ENCODE peak calls at places on chromosomes 4 and X, in eight cellular contexts. K is germinal center; J is kidney glomerular epithelial cell; M is CD4-positive, CD25-positive, alpha-beta regulatory T cell; H is T-helper 9 cell; Z is amniotic epithelial cell; G is A172; Y is iris pigment epithelial cell. I is an unnamed sample.

GRCh38 chrX:24259544-24260240 is 54.2 kb downstream of the SUPT20HL2 start:
- DNase-seq in Y (peak; percentile 79), M (no peak), K (peak; percentile 12), J (peak; percentile 6), Z (peak; percentile 75), G (peak; percentile 74), H (no peak), I (peak; percentile 8)

GRCh38 chrX:44698328-44698727 is 145.5 kb upstream of the DUSP21 start:
- DNase-seq in Y (no peak), G (no peak), Z (no peak), K (no peak), J (no peak), H (no peak), M (no peak), I (no peak)

GRCh38 chr4:8205241-8205707 is 6.2 kb downstream of the SH3TC1 start:
- DNase-seq in J (no peak), G (no peak), Y (no peak), Z (peak; percentile 89), K (no peak), H (no peak), M (no peak), I (no peak)

GRCh38 chr4:74370912-74371311 is 6.0 kb downstream of the EREG start:
- DNase-seq in K (peak; percentile 21), J (peak; percentile 28), M (no peak), H (no peak), G (peak; percentile 51), Z (peak; percentile 54), Y (peak; percentile 68), I (no peak)

GRCh38 chrX:115949900-115950822 is 220.4 kb upstream of the AGTR2 start:
- DNase-seq in Y (no peak), M (no peak), G (no peak), J (no peak), H (no peak), K (no peak), Z (no peak), I (peak; percentile 22)

GRCh38 chr4:7651461-7651921 is 216.8 kb upstream of the PSAPL1 start:
- DNase-seq in G (no peak), H (no peak), Z (no peak), J (no peak), M (no peak), Y (peak; percentile 31), K (no peak), I (no peak)

GRCh38 chrX:10597871-10598270 is 22.5 kb downstream of the MID1 start:
- DNase-seq in H (no peak), K (peak; percentile 2), Z (peak; percentile 50), J (peak; percentile 9), Y (peak; percentile 54), G (peak; percentile 45), M (no peak), I (no peak)

GRCh38 chr4:26150948-26151347 is 169.9 kb upstream of the RBPJ start:
- DNase-seq in Y (peak; percentile 51), M (no peak), G (peak; percentile 17), K (no peak), Z (peak; percentile 29), J (no peak), H (no peak), I (no peak)

GRCh38 chr4:43732829-43733426 is 715.7 kb downstream of the KCTD8 start:
- DNase-seq in H (no peak), Z (no peak), G (no peak), J (no peak), M (no peak), Y (no peak), K (no peak), I (no peak)

GRCh38 chr4:62484357-62484756 is 1284.2 kb downstream of the ADGRL3 start:
- DNase-seq in Y (no peak), Z (no peak), J (no peak), H (no peak), G (no peak), K (no peak), M (no peak), I (no peak)

GRCh38 chr4:119858176-119858575 is 208.5 kb downstream of the MAD2L1 start:
- DNase-seq in Z (no peak), Y (peak; percentile 49), M (no peak), K (no peak), H (no peak), G (no peak), J (no peak), I (no peak)

GRCh38 chr4:100736651-100737450 is 219.0 kb upstream of the EMCN start:
- DNase-seq in H (no peak), K (no peak), J (peak; percentile 48), Y (peak; percentile 63), M (no peak), Z (peak; percentile 85), G (peak; percentile 88), I (no peak)

GRCh38 chr4:167025651-167026050 is 208.6 kb downstream of the SPOCK3 start:
- DNase-seq in G (no peak), Y (no peak), J (peak; percentile 4), K (no peak), Z (no peak), M (no peak), H (no peak), I (no peak)

GRCh38 chr4:5703831-5704230 is 4.5 kb downstream of the EVC2 start:
- DNase-seq in H (no peak), Y (no peak), K (no peak), Z (no peak), J (no peak), G (no peak), M (no peak), I (no peak)

GRCh38 chr4:119300072-119300387 is 21.9 kb downstream of the FABP2 start:
- DNase-seq in K (no peak), Y (peak; percentile 54), Z (peak; percentile 62), H (peak; percentile 12), G (peak; percentile 22), J (no peak), M (no peak), I (peak; percentile 39)